ENCODE peak calls at places on chromosomes 11 and 22, in seven cellular contexts. C is activated naive CD4-positive, alpha-beta T cell treated with anti-CD3 and anti-CD28 coated beads, Interleukin-2, amount 50 U/mL, for 16 hours; L is NCI-H1092; Y is transverse colon; V is neural crest cell; I is astrocyte of the spinal cord; M is caudate nucleus. E is an unnamed sample.

GRCh38 chr11:115476463-115477286 is 27.5 kb downstream of the CADM1 start:
- DNase-seq in I (no peak), Y (no peak), V (no peak), L (no peak), M (no peak), C (no peak), E (no peak)

GRCh38 chr11:35579557-35580396 is 38.5 kb upstream of the FJX1 start:
- DNase-seq in C (no peak), V (no peak), L (no peak), I (peak), Y (no peak), M (no peak), E (no peak)

GRCh38 chr11:7657306-7658025 is 15.8 kb downstream of the CYB5R2 start:
- DNase-seq in Y (peak), L (peak), V (no peak), I (peak), M (peak), C (no peak), E (no peak)

GRCh38 chr11:1943977-1944376 is 3.2 kb upstream of the MRPL23 start:
- DNase-seq in C (no peak), L (no peak), I (peak), V (peak), M (no peak), Y (peak), E (peak)

GRCh38 chr22:36985490-36985889 is 33.8 kb downstream of the TST start:
- DNase-seq in I (no peak), M (no peak), L (no peak), C (no peak), V (no peak), Y (no peak), E (no peak)

GRCh38 chr11:74443071-74443864 is 24.1 kb downstream of the KCNE3 start:
- DNase-seq in Y (peak), I (peak), C (no peak), V (no peak), L (peak), M (no peak), E (peak)

GRCh38 chr11:41031571-41032060 is 427.8 kb downstream of the LRRC4C start:
- DNase-seq in I (no peak), V (no peak), Y (no peak), M (no peak), C (no peak), L (no peak), E (no peak)

GRCh38 chr11:73412308-73412707 is 36.1 kb downstream of the RELT start:
- DNase-seq in I (peak), M (no peak), L (no peak), C (no peak), V (no peak), Y (no peak), E (no peak)

GRCh38 chr22:35054064-35054463 is 11.9 kb upstream of the ISX start:
- DNase-seq in C (no peak), M (no peak), V (no peak), Y (no peak), L (no peak), I (no peak), E (no peak)

GRCh38 chr11:109765709-109766311 is 327.4 kb upstream of the ZC3H12C start:
- DNase-seq in M (no peak), V (no peak), Y (no peak), I (no peak), C (no peak), L (no peak), E (no peak)